ENCODE peak calls at places on chromosomes 7 and 10, in nine cellular contexts. B is RWPE1, K is HFFc6, T is lung, X is WTC11, F is astrocyte of the spinal cord, O is mesothelial cell of epicardium, H is heart left ventricle, D is psoas muscle. P is an unnamed sample.

GRCh38 chr10:29828440-29828894 is 193.7 kb upstream of the SVIL start:
- DNase-seq in B (no peak), K (no peak), T (no peak), X (no peak), F (no peak), O (no peak), H (no peak), D (no peak), P (no peak)

GRCh38 chr10:74888947-74889661 is 62.7 kb downstream of the KAT6B start:
- DNase-seq in B (peak; percentile 23), K (peak; percentile 18), T (no peak), X (no peak), F (no peak), O (no peak), H (no peak), D (no peak), P (peak; percentile 14)

GRCh38 chr10:3948843-3949242 is 163.8 kb upstream of the KLF6 start:
- DNase-seq in B (peak; percentile 43), K (no peak), T (no peak), X (no peak), F (peak; percentile 86), O (no peak), H (no peak), D (no peak), P (peak; percentile 92)

GRCh38 chr7:40711706-40712105 is 576.9 kb downstream of the SUGCT start:
- DNase-seq in B (peak; percentile 23), K (no peak), T (no peak), X (no peak), F (no peak), O (no peak), H (no peak), D (no peak), P (no peak)

GRCh38 chr7:83427929-83428328 is 221.0 kb downstream of the SEMA3E start:
- DNase-seq in B (no peak), K (no peak), T (no peak), X (no peak), F (peak; percentile 74), O (no peak), H (no peak), D (no peak), P (no peak)

GRCh38 chr7:39130740-39131538 is 153.2 kb downstream of the POU6F2 start:
- DNase-seq in B (no peak), K (no peak), T (peak; percentile 40), X (no peak), F (no peak), O (no peak), H (no peak), D (no peak), P (no peak)

GRCh38 chr10:112382539-112383235 is 8.8 kb downstream of the ACSL5 start:
- DNase-seq in B (no peak), K (no peak), T (no peak), X (no peak), F (no peak), O (no peak), H (no peak), D (no peak), P (no peak)

GRCh38 chr7:2921748-2922147 is 77.6 kb upstream of the GNA12 start:
- DNase-seq in B (no peak), K (no peak), T (no peak), X (peak; percentile 69), F (no peak), O (no peak), H (peak; percentile 46), D (no peak), P (no peak)

GRCh38 chr10:133087679-133088523 is at the start of gene ADGRA1:
- DNase-seq in B (no peak), K (no peak), T (no peak), X (peak; percentile 65), F (no peak), O (no peak), H (peak; percentile 59), D (no peak), P (no peak)

GRCh38 chr10:129615381-129615780 is 148.3 kb downstream of the MGMT start:
- DNase-seq in B (no peak), K (no peak), T (no peak), X (no peak), F (no peak), O (no peak), H (no peak), D (no peak), P (no peak)

DNA sequence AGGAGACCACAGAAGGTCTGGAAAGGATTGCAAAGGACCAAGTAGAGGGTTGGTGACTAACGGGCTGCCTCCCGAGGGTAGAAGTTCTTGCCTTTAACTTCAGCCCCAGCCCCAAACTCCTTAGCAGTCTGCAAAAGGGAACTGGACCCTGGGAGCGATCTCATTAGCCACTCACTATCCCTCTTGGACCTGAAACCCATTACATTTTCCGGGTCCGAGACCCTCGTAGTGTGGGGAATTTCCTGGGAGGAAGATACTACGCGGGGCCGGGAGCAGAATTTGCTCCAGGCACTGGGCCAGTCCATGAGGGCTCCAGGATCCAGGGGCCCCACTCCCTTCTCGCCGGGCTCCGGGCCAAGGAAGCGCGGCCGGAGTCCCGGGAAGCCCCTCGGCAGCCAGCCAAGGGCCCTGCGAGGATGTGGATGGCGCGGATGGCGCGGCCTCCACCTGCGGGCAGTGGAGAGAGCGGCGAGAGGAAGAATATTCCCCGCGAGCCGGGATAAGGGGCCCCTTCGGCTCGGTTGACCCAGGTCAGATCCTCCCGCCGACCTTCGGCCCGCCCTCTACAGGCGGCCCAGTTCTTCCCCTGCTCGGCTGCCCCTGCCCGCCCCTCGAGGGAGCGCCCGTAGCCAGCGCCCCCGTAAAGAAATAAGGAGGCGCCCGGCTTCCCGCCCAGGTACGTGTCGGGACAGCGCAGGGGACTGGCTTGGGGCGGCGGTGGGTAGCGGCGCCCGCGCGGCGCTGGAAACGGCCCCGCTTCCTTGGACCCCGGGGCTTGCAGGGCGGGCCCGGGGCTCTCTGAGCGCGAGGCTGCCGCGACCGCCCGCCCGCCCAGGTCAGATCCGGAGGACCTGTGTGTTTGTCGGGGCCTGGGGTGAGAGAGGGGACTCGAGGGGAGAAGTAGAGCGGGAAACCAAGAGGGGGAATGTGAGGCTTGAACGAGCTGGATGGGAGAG is at the start of gene MYO3A:
- DNase-seq in B (no peak), K (no peak), T (no peak), X (peak; percentile 79), F (no peak), O (peak; percentile 35), H (no peak), D (no peak), P (no peak)
- TF ChIP-seq CTCF in B (no peak), K (no peak), T (no peak), X (no peak), F (no peak), O (no peak), H (no peak), D (no peak), P (no peak)

DNA sequence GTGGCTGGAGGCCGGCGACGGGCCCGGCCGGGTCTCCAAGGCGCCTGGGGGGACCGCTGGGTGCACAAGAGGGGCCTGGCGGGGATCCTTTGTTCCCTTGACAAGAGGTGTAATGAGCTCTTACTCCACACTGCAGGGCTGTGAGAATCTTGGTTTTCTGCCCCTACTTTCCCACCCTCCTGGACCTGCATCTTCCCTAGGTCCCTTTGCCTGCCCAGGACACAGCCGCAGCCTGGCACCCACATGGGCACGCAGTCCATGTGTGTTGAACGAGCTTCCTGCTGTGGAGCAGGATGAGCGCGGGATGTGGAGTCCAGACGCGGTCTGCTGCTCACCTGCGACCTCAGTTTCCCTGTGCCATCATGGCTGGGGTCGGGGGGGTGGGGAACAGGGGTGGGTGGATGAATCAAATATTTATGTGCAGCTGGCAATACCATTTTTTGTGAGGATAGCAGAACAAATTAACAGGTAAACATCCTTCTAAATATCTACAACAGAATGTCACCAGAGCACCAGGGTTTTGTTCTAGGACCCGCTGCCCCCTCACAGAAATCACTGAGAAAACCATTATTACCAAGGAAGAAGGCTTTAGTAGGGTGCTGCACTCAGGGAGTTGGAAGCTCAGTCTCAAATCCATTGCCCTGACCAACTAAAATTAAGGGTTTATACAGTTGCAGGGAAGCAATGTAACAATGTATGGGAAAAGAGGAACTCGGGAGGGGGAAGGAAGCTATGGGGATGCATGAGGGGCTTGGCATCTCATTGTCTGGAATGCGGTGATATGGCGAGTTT is 474 bp upstream of the NSMCE4A start:
- DNase-seq in B (no peak), K (no peak), T (no peak), X (no peak), F (no peak), O (no peak), H (no peak), D (no peak), P (no peak)
- TF ChIP-seq CTCF in B (peak; percentile 92), K (peak; percentile 77), T (no peak), X (no peak), F (peak; percentile 68), O (no peak), H (peak; percentile 66), D (peak; percentile 64), P (no peak)

GRCh38 chr7:129389829-129390228 is 44.4 kb upstream of the STRIP2 start:
- DNase-seq in B (no peak), K (no peak), T (no peak), X (no peak), F (no peak), O (no peak), H (no peak), D (no peak), P (no peak)
- TF ChIP-seq CTCF in B (no peak), K (peak; percentile 32), T (no peak), X (no peak), F (no peak), O (no peak), H (no peak), D (no peak), P (no peak)

GRCh38 chr7:142385528-142386340 is 127.9 kb upstream of the PRSS58 start:
- DNase-seq in B (peak; percentile 41), K (peak; percentile 69), T (no peak), X (peak; percentile 57), F (peak; percentile 70), O (no peak), H (no peak), D (peak; percentile 58), P (peak; percentile 57)
- TF ChIP-seq CTCF in B (peak; percentile 75), K (peak; percentile 87), T (no peak), X (peak; percentile 66), F (peak; percentile 87), O (peak; percentile 48), H (peak; percentile 38), D (peak; percentile 52), P (peak; percentile 63)

DNA sequence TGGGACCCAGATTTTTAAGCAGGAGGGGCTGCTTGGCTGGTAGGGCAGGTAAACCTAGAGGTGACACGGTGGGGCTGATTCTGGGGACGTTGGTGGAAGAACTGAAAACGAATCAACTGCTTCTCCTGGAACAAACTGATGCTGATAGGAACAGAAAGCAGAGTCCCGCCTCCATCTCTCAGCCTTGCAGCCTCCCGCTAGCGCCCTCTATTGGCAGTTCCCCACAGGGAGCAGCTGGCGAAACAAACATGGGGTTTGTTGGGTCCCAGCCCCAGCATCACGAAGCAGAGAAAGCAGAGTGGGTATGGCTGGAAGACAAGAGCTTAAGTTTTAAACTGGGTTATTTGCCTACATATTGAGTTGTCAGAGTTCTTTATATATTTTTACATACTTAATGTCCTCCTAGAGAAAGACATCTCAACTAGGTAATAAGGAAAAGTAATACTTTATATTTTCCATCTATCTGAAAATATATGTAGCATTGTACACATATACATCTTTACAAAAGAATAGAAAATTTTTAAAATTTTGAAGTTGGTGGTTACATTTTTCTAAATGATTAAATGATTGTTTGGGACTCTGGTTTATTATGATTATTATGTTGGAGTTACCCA is 42.3 kb upstream of the FOXI2 start:
- DNase-seq in B (peak; percentile 51), K (no peak), T (peak; percentile 59), X (peak; percentile 93), F (no peak), O (no peak), H (no peak), D (no peak), P (peak; percentile 69)
- TF ChIP-seq CTCF in B (peak; percentile 35), K (peak; percentile 16), T (no peak), X (peak; percentile 79), F (peak; percentile 33), O (no peak), H (peak; percentile 32), D (no peak), P (peak; percentile 64)

P was measured in activated CD8-positive, alpha-beta T cell treated with anti-CD3 and anti-CD28 coated beads for 36 hours.